ENCODE peak calls at places on chromosomes 5 and 9, in five cellular contexts. C is NCI-H774, W is coronary artery, I is H9, U is fibroblast of mammary gland. Q is an unnamed sample.

GRCh38 chr5:9440517-9440916 is 105.4 kb downstream of the SEMA5A start:
- DNase-seq in C (no peak), W (no peak), I (no peak), U (peak; percentile 57), Q (peak; percentile 77)

GRCh38 chr5:110925398-110925797 is 146.1 kb upstream of the TSLP start:
- DNase-seq in C (no peak), W (no peak), I (no peak), U (peak; percentile 55), Q (peak; percentile 64)

GRCh38 chr9:135890190-135890861 is 17.0 kb downstream of the CAMSAP1 start:
- DNase-seq in C (no peak), W (peak; percentile 38), I (no peak), U (no peak), Q (no peak)

GRCh38 chr5:151757233-151758140 is 944 bp downstream of the ATOX1 start:
- DNase-seq in C (no peak), W (no peak), I (no peak), U (no peak), Q (no peak)

GRCh38 chr9:137441289-137441934 is at the start of gene ENTPD8:
- DNase-seq in C (peak; percentile 97), W (no peak), I (peak; percentile 95), U (no peak), Q (no peak)

GRCh38 chr5:144205141-144205551 is 34.5 kb downstream of the KCTD16 start:
- DNase-seq in C (no peak), W (no peak), I (peak; percentile 70), U (peak; percentile 37), Q (peak; percentile 50)

GRCh38 chr9:35727676-35728040 is 4.3 kb downstream of the TLN1 start:
- DNase-seq in C (no peak), W (no peak), I (no peak), U (no peak), Q (no peak)

GRCh38 chr9:121674952-121675351 is 23.5 kb downstream of the DAB2IP start:
- DNase-seq in C (no peak), W (no peak), I (peak; percentile 59), U (peak; percentile 65), Q (peak; percentile 74)

GRCh38 chr5:74149395-74149794 is 491.1 kb downstream of the ENC1 start:
- DNase-seq in C (no peak), W (no peak), I (no peak), U (peak; percentile 88), Q (peak; percentile 91)

GRCh38 chr9:113929634-113930092 is 53.6 kb downstream of the ZNF618 start:
- DNase-seq in C (peak; percentile 36), W (peak; percentile 17), I (no peak), U (peak; percentile 82), Q (peak; percentile 87)

GRCh38 chr9:122821278-122821952 is 7.0 kb downstream of the PDCL start:
- DNase-seq in C (no peak), W (no peak), I (no peak), U (peak; percentile 77), Q (peak; percentile 62)

GRCh38 chr5:136890431-136891148 is 525.2 kb upstream of the TRPC7 start:
- DNase-seq in C (no peak), W (no peak), I (no peak), U (no peak), Q (no peak)

GRCh38 chr5:95620030-95620869 is at the start of gene GPR150:
- DNase-seq in C (peak; percentile 48), W (no peak), I (peak; percentile 68), U (peak; percentile 38), Q (peak; percentile 37)

GRCh38 chr5:180202939-180203573 is 6.0 kb downstream of the RASGEF1C start:
- DNase-seq in C (no peak), W (no peak), I (no peak), U (peak; percentile 8), Q (no peak)

GRCh38 chr5:142544946-142545652 is 140.8 kb downstream of the FGF1 start:
- DNase-seq in C (no peak), W (no peak), I (no peak), U (peak; percentile 29), Q (peak; percentile 54)

GRCh38 chr5:82641362-82641988 is 363.3 kb upstream of the RPS23 start:
- DNase-seq in C (peak; percentile 88), W (peak; percentile 78), I (no peak), U (peak; percentile 91), Q (peak; percentile 81)

GRCh38 chr5:41087461-41087860 is 16.3 kb upstream of the MROH2B start:
- DNase-seq in C (no peak), W (no peak), I (no peak), U (peak; percentile 82), Q (peak; percentile 96)

GRCh38 chr5:135129307-135129706 is 95.3 kb upstream of the PITX1 start:
- DNase-seq in C (no peak), W (no peak), I (no peak), U (no peak), Q (no peak)

GRCh38 chr9:137673871-137674270 is 55.1 kb downstream of the EHMT1 start:
- DNase-seq in C (no peak), W (no peak), I (no peak), U (no peak), Q (no peak)

GRCh38 chr5:54309751-54310432 is 481 bp downstream of the ARL15 start:
- DNase-seq in C (peak; percentile 22), W (no peak), I (no peak), U (no peak), Q (peak; percentile 10)

GRCh38 chr5:124752854-124753720 is 6.6 kb upstream of the ZNF608 start:
- DNase-seq in C (no peak), W (no peak), I (no peak), U (no peak), Q (no peak)

GRCh38 chr5:178428341-178429155 is 161.6 kb downstream of the COL23A1 start:
- DNase-seq in C (no peak), W (peak; percentile 64), I (peak; percentile 24), U (no peak), Q (no peak)

GRCh38 chr5:107858324-107858723 is 187.6 kb upstream of the EFNA5 start:
- DNase-seq in C (no peak), W (no peak), I (no peak), U (no peak), Q (no peak)

GRCh38 chr9:4904322-4905134 is 80.5 kb upstream of the JAK2 start:
- DNase-seq in C (peak; percentile 65), W (no peak), I (no peak), U (peak; percentile 85), Q (peak; percentile 74)

GRCh38 chr5:143215685-143216084 is 187.8 kb downstream of the NR3C1 start:
- DNase-seq in C (no peak), W (no peak), I (no peak), U (no peak), Q (no peak)

GRCh38 chr9:25700430-25700829 is 22.2 kb upstream of the TUSC1 start:
- DNase-seq in C (no peak), W (no peak), I (no peak), U (no peak), Q (no peak)

Q was measured in IMR-90.